ENCODE peak calls at places on chromosomes 13 and 19, in six cellular contexts. V is CD8-positive, alpha-beta T cell; L is EH; W is fibroblast of pulmonary artery; F is Karpas-422; J is MV-4-11. U is an unnamed sample.

GRCh38 chr19:14775855-14776254 is 2.5 kb downstream of the ADGRE2 start:
- DNase-seq in V (no peak), L (no peak), W (no peak), F (no peak), J (peak), U (no peak)

GRCh38 chr19:12800873-12801465 is 631 bp downstream of the PRDX2 start:
- DNase-seq in V (no peak), L (peak), W (no peak), F (peak), J (no peak), U (no peak)

GRCh38 chr13:25992076-25992475 is 59.7 kb downstream of the SHISA2 start:
- DNase-seq in V (no peak), L (peak), W (no peak), F (no peak), J (no peak), U (no peak)

GRCh38 chr13:111117289-111117688 is 2.2 kb downstream of the ARHGEF7 start:
- DNase-seq in V (no peak), L (peak), W (no peak), F (no peak), J (no peak), U (no peak)

GRCh38 chr19:47483800-47484690 is at the start of gene KPTN:
- DNase-seq in V (peak), L (peak), W (peak), F (peak), J (peak), U (peak)

GRCh38 chr13:69595181-69595580 is 512.4 kb upstream of the ATXN8OS start:
- DNase-seq in V (no peak), L (no peak), W (no peak), F (no peak), J (no peak), U (no peak)

GRCh38 chr19:35673121-35673804 is 6.9 kb downstream of the UPK1A start:
- DNase-seq in V (peak), L (peak), W (peak), F (no peak), J (no peak), U (peak)

GRCh38 chr13:91368676-91369425 is 21.4 kb downstream of the MIR17HG start:
- DNase-seq in V (no peak), L (peak), W (peak), F (no peak), J (no peak), U (no peak)

U was measured in lung microvascular endothelial cell.